ENCODE peak calls at places on chromosome 20, in eight cellular contexts. T is T-helper 17 cell, F is EH, H is GM04504, D is substantia nigra, X is MCF 10A, N is sciatic nerve, R is RKO. U is an unnamed sample.

GRCh38 chr20:59359908-59360307 is 59.5 kb downstream of the EDN3 start:
- DNase-seq in T (no peak), F (no peak), H (no peak), D (no peak), X (no peak), N (no peak), R (no peak), U (no peak)

GRCh38 chr20:59044796-59045195 is 2.2 kb upstream of the PRELID3B start:
- DNase-seq in T (no peak), F (no peak), H (no peak), D (no peak), X (no peak), N (no peak), R (no peak), U (no peak)

GRCh38 chr20:62430871-62431447 is 3.6 kb upstream of the RBBP8NL start:
- DNase-seq in T (no peak), F (no peak), H (no peak), D (no peak), X (no peak), N (no peak), R (no peak), U (no peak)

GRCh38 chr20:50417484-50418235 is 92.5 kb upstream of the PTPN1 start:
- DNase-seq in T (no peak), F (no peak), H (no peak), D (no peak), X (no peak), N (no peak), R (no peak), U (no peak)

GRCh38 chr20:10114598-10114997 is 79.8 kb downstream of the ANKEF1 start:
- DNase-seq in T (no peak), F (no peak), H (no peak), D (no peak), X (no peak), N (no peak), R (no peak), U (no peak)

GRCh38 chr20:49584418-49585382 is 16.8 kb upstream of the PTGIS start:
- DNase-seq in T (no peak), F (no peak), H (no peak), D (no peak), X (no peak), N (no peak), R (no peak), U (no peak)

GRCh38 chr20:49690899-49691620 is 22.6 kb downstream of the B4GALT5 start:
- DNase-seq in T (no peak), F (peak; percentile 42), H (no peak), D (no peak), X (peak; percentile 75), N (no peak), R (no peak), U (no peak)

GRCh38 chr20:57346477-57346876 is 4.6 kb upstream of the RAE1 start:
- DNase-seq in T (peak; percentile 54), F (peak; percentile 74), H (peak; percentile 55), D (no peak), X (peak; percentile 75), N (peak; percentile 92), R (peak; percentile 84), U (peak; percentile 63)

GRCh38 chr20:48431635-48432034 is 396.2 kb downstream of the PREX1 start:
- DNase-seq in T (no peak), F (no peak), H (no peak), D (no peak), X (no peak), N (no peak), R (no peak), U (no peak)

GRCh38 chr20:33584976-33585375 is 77.2 kb upstream of the C20orf144 start:
- DNase-seq in T (no peak), F (peak; percentile 22), H (no peak), D (no peak), X (no peak), N (no peak), R (no peak), U (no peak)

GRCh38 chr20:3980260-3981131 is 34.9 kb downstream of the RNF24 start:
- DNase-seq in T (no peak), F (peak; percentile 62), H (peak; percentile 45), D (no peak), X (peak; percentile 48), N (no peak), R (peak; percentile 91), U (no peak)

GRCh38 chr20:25526446-25526845 is 58.9 kb downstream of the NINL start:
- DNase-seq in T (no peak), F (no peak), H (no peak), D (no peak), X (no peak), N (peak; percentile 44), R (no peak), U (no peak)